ENCODE peak calls at places on chromosome 17, in five cellular contexts. One of them, this sample, is unnamed. For H3K36me3, the result is how much of the 10 kb centered on the place peaks cover.

GRCh38 chr17:66677201-66677981 is 157.5 kb upstream of the CACNG5 start:
- DNase-seq in cardiac muscle cell: peak
- DNase-seq in stomach: no peak
- DNase-seq in naive thymus-derived CD4-positive, alpha-beta T cell: no peak
- DNase-seq in neural progenitor cell: no peak
- DNase-seq in this sample: no peak

GRCh38 chr17:72997559-72997958 is 94.9 kb downstream of the SLC39A11 start:
- DNase-seq in cardiac muscle cell: peak
- DNase-seq in stomach: no peak
- DNase-seq in naive thymus-derived CD4-positive, alpha-beta T cell: no peak
- DNase-seq in neural progenitor cell: no peak
- DNase-seq in this sample: no peak

GRCh38 chr17:73232587-73233373 is 28.9 kb downstream of the CPSF4L start:
- DNase-seq in cardiac muscle cell: peak
- DNase-seq in stomach: peak
- DNase-seq in naive thymus-derived CD4-positive, alpha-beta T cell: no peak
- DNase-seq in neural progenitor cell: peak
- DNase-seq in this sample: no peak

GRCh38 chr17:1179635-1180433 is at the start of gene ABR:
- DNase-seq in cardiac muscle cell: peak
- DNase-seq in stomach: peak
- DNase-seq in naive thymus-derived CD4-positive, alpha-beta T cell: peak
- DNase-seq in neural progenitor cell: peak
- DNase-seq in this sample: peak

GRCh38 chr17:49121696-49122292 is 10.8 kb upstream of the B4GALNT2 start:
- DNase-seq in cardiac muscle cell: no peak
- DNase-seq in stomach: no peak
- DNase-seq in naive thymus-derived CD4-positive, alpha-beta T cell: no peak
- DNase-seq in neural progenitor cell: no peak
- DNase-seq in this sample: no peak

GRCh38 chr17:39629494-39629880 is 2.7 kb downstream of the PPP1R1B start:
- DNase-seq in cardiac muscle cell: no peak
- DNase-seq in stomach: no peak
- DNase-seq in naive thymus-derived CD4-positive, alpha-beta T cell: no peak
- DNase-seq in neural progenitor cell: no peak
- DNase-seq in this sample: no peak

GRCh38 chr17:52419256-52419655 is 260.7 kb upstream of the CA10 start:
- DNase-seq in cardiac muscle cell: no peak
- DNase-seq in stomach: peak
- DNase-seq in naive thymus-derived CD4-positive, alpha-beta T cell: no peak
- DNase-seq in neural progenitor cell: no peak
- DNase-seq in this sample: no peak

GRCh38 chr17:80921159-80921558 is 70.5 kb upstream of the CHMP6 start:
- DNase-seq in cardiac muscle cell: no peak
- DNase-seq in stomach: no peak
- DNase-seq in naive thymus-derived CD4-positive, alpha-beta T cell: no peak
- DNase-seq in neural progenitor cell: no peak
- DNase-seq in this sample: no peak

GRCh38 chr17:3475812-3476686 is at the start of gene ASPA:
- DNase-seq in cardiac muscle cell: no peak
- DNase-seq in stomach: no peak
- DNase-seq in naive thymus-derived CD4-positive, alpha-beta T cell: no peak
- DNase-seq in neural progenitor cell: no peak
- DNase-seq in this sample: no peak

GRCh38 chr17:59418732-59419166 is 87.3 kb downstream of the YPEL2 start:
- DNase-seq in cardiac muscle cell: no peak
- DNase-seq in stomach: no peak
- DNase-seq in naive thymus-derived CD4-positive, alpha-beta T cell: no peak
- DNase-seq in neural progenitor cell: no peak
- DNase-seq in this sample: no peak

GRCh38 chr17:15303851-15304250 is 37.5 kb downstream of the TEKT3 start:
- DNase-seq in cardiac muscle cell: no peak
- DNase-seq in stomach: no peak
- DNase-seq in naive thymus-derived CD4-positive, alpha-beta T cell: no peak
- DNase-seq in neural progenitor cell: no peak
- DNase-seq in this sample: no peak

GRCh38 chr17:29838961-29839360 is 91.1 kb downstream of the SSH2 start:
- DNase-seq in cardiac muscle cell: peak
- DNase-seq in stomach: no peak
- DNase-seq in naive thymus-derived CD4-positive, alpha-beta T cell: no peak
- DNase-seq in neural progenitor cell: peak
- DNase-seq in this sample: no peak

GRCh38 chr17:44192750-44193149 is 6.0 kb downstream of the TMUB2 start:
- DNase-seq in cardiac muscle cell: no peak
- DNase-seq in stomach: no peak
- DNase-seq in naive thymus-derived CD4-positive, alpha-beta T cell: no peak
- DNase-seq in neural progenitor cell: no peak
- DNase-seq in this sample: no peak

GRCh38 chr17:78242024-78242742 is 10.8 kb downstream of the TMEM235 start:
- DNase-seq in cardiac muscle cell: no peak
- DNase-seq in stomach: no peak
- DNase-seq in naive thymus-derived CD4-positive, alpha-beta T cell: no peak
- DNase-seq in neural progenitor cell: no peak
- DNase-seq in this sample: no peak

GRCh38 chr17:71427801-71428200 is 693.0 kb upstream of the SOX9 start:
- DNase-seq in cardiac muscle cell: no peak
- DNase-seq in stomach: no peak
- DNase-seq in naive thymus-derived CD4-positive, alpha-beta T cell: no peak
- DNase-seq in neural progenitor cell: no peak
- DNase-seq in this sample: no peak

GRCh38 chr17:8125196-8125946 is 1.5 kb upstream of the HES7 start:
- DNase-seq in cardiac muscle cell: peak
- DNase-seq in stomach: peak
- DNase-seq in naive thymus-derived CD4-positive, alpha-beta T cell: peak
- DNase-seq in neural progenitor cell: peak
- DNase-seq in this sample: peak

GRCh38 chr17:8940866-8941471 is 24.5 kb downstream of the PIK3R5 start:
- DNase-seq in cardiac muscle cell: no peak
- DNase-seq in stomach: no peak
- DNase-seq in naive thymus-derived CD4-positive, alpha-beta T cell: no peak
- DNase-seq in neural progenitor cell: no peak
- DNase-seq in this sample: no peak

GRCh38 chr17:10327640-10328039 is 45.2 kb downstream of the MYH13 start:
- DNase-seq in cardiac muscle cell: peak
- DNase-seq in stomach: peak
- DNase-seq in naive thymus-derived CD4-positive, alpha-beta T cell: peak
- DNase-seq in neural progenitor cell: peak
- DNase-seq in this sample: peak

GRCh38 chr17:82231562-82232321 is 2.9 kb downstream of the SLC16A3 start:
- DNase-seq in cardiac muscle cell: peak
- DNase-seq in stomach: peak
- DNase-seq in naive thymus-derived CD4-positive, alpha-beta T cell: no peak
- DNase-seq in neural progenitor cell: peak
- DNase-seq in this sample: no peak

GRCh38 chr17:49035470-49036269 is 38.5 kb downstream of the IGF2BP1 start:
- DNase-seq in cardiac muscle cell: peak
- DNase-seq in stomach: peak
- DNase-seq in naive thymus-derived CD4-positive, alpha-beta T cell: no peak
- DNase-seq in neural progenitor cell: peak
- DNase-seq in this sample: no peak

GRCh38 chr17:45282683-45283644 is 21.1 kb upstream of the SPATA32 start:
- DNase-seq in cardiac muscle cell: peak
- DNase-seq in stomach: no peak
- DNase-seq in naive thymus-derived CD4-positive, alpha-beta T cell: no peak
- DNase-seq in neural progenitor cell: no peak
- DNase-seq in this sample: no peak

GRCh38 chr17:11935734-11936406 is 61.4 kb downstream of the ZNF18 start:
- DNase-seq in cardiac muscle cell: peak
- DNase-seq in stomach: no peak
- DNase-seq in naive thymus-derived CD4-positive, alpha-beta T cell: no peak
- DNase-seq in neural progenitor cell: peak
- DNase-seq in this sample: no peak

GRCh38 chr17:65592131-65592965 is 30.9 kb upstream of the AXIN2 start:
- DNase-seq in cardiac muscle cell: no peak
- DNase-seq in stomach: no peak
- DNase-seq in naive thymus-derived CD4-positive, alpha-beta T cell: no peak
- DNase-seq in neural progenitor cell: no peak
- DNase-seq in this sample: no peak

GRCh38 chr17:48236681-48237134 is 129.1 kb downstream of the SNX11 start:
- DNase-seq in cardiac muscle cell: peak
- DNase-seq in stomach: no peak
- DNase-seq in naive thymus-derived CD4-positive, alpha-beta T cell: no peak
- DNase-seq in neural progenitor cell: no peak
- DNase-seq in this sample: no peak

GRCh38 chr17:72494576-72494975 is 373.8 kb downstream of the SOX9 start:
- DNase-seq in cardiac muscle cell: no peak
- DNase-seq in stomach: no peak
- DNase-seq in naive thymus-derived CD4-positive, alpha-beta T cell: no peak
- DNase-seq in neural progenitor cell: no peak
- DNase-seq in this sample: no peak

GRCh38 chr17:67246648-67247415 is 1.8 kb upstream of the HELZ start:
- DNase-seq in cardiac muscle cell: no peak
- DNase-seq in stomach: peak
- DNase-seq in naive thymus-derived CD4-positive, alpha-beta T cell: no peak
- DNase-seq in neural progenitor cell: peak
- DNase-seq in this sample: peak

GRCh38 chr17:39674702-39675389 is 6.6 kb downstream of the PNMT start:
- DNase-seq in cardiac muscle cell: peak
- DNase-seq in stomach: peak
- DNase-seq in naive thymus-derived CD4-positive, alpha-beta T cell: no peak
- DNase-seq in neural progenitor cell: no peak
- DNase-seq in this sample: no peak

GRCh38 chr17:40547079-40547784 is 18.0 kb downstream of the CCR7 start:
- DNase-seq in cardiac muscle cell: no peak
- DNase-seq in stomach: peak
- DNase-seq in naive thymus-derived CD4-positive, alpha-beta T cell: peak
- DNase-seq in neural progenitor cell: no peak
- DNase-seq in this sample: no peak

GRCh38 chr17:41416478-41416877 is 7.9 kb downstream of the KRT37 start:
- DNase-seq in cardiac muscle cell: no peak
- DNase-seq in stomach: no peak
- DNase-seq in naive thymus-derived CD4-positive, alpha-beta T cell: no peak
- DNase-seq in neural progenitor cell: no peak
- DNase-seq in this sample: no peak

GRCh38 chr17:44921122-44921882 is 6.0 kb upstream of the GFAP start:
- DNase-seq in cardiac muscle cell: no peak
- DNase-seq in stomach: no peak
- DNase-seq in naive thymus-derived CD4-positive, alpha-beta T cell: no peak
- DNase-seq in neural progenitor cell: peak
- DNase-seq in this sample: no peak

GRCh38 chr17:15945493-15946209 is 721 bp downstream of the ADORA2B start:
- DNase-seq in cardiac muscle cell: peak
- DNase-seq in stomach: no peak
- DNase-seq in naive thymus-derived CD4-positive, alpha-beta T cell: no peak
- DNase-seq in neural progenitor cell: peak
- DNase-seq in this sample: no peak

GRCh38 chr17:75649687-75650086 is 16.5 kb downstream of the SMIM5 start:
- DNase-seq in cardiac muscle cell: no peak
- DNase-seq in stomach: no peak
- DNase-seq in naive thymus-derived CD4-positive, alpha-beta T cell: no peak
- DNase-seq in neural progenitor cell: no peak
- DNase-seq in this sample: no peak
- H3K36me3 ChIP-seq in cardiac muscle cell: under half
- H3K36me3 ChIP-seq in stomach: under half
- H3K36me3 ChIP-seq in naive thymus-derived CD4-positive, alpha-beta T cell: under half
- H3K36me3 ChIP-seq in neural progenitor cell: under half
- H3K36me3 ChIP-seq in this sample: under half

GRCh38 chr17:63941751-63942150 is 9.6 kb upstream of the CD79B start:
- DNase-seq in cardiac muscle cell: no peak
- DNase-seq in stomach: no peak
- DNase-seq in naive thymus-derived CD4-positive, alpha-beta T cell: no peak
- DNase-seq in neural progenitor cell: no peak
- DNase-seq in this sample: no peak
- H3K36me3 ChIP-seq in cardiac muscle cell: under half
- H3K36me3 ChIP-seq in stomach: under half
- H3K36me3 ChIP-seq in naive thymus-derived CD4-positive, alpha-beta T cell: under half
- H3K36me3 ChIP-seq in neural progenitor cell: under half
- H3K36me3 ChIP-seq in this sample: under half

GRCh38 chr17:37576281-37576680 is 32.9 kb downstream of the SYNRG start:
- DNase-seq in cardiac muscle cell: peak
- DNase-seq in stomach: no peak
- DNase-seq in naive thymus-derived CD4-positive, alpha-beta T cell: no peak
- DNase-seq in neural progenitor cell: no peak
- DNase-seq in this sample: no peak
- H3K36me3 ChIP-seq in cardiac muscle cell: under half
- H3K36me3 ChIP-seq in stomach: under half
- H3K36me3 ChIP-seq in naive thymus-derived CD4-positive, alpha-beta T cell: half or more
- H3K36me3 ChIP-seq in neural progenitor cell: under half
- H3K36me3 ChIP-seq in this sample: half or more

GRCh38 chr17:75325348-75325747 is 36.1 kb upstream of the SLC25A19 start:
- DNase-seq in cardiac muscle cell: no peak
- DNase-seq in stomach: no peak
- DNase-seq in naive thymus-derived CD4-positive, alpha-beta T cell: no peak
- DNase-seq in neural progenitor cell: no peak
- DNase-seq in this sample: no peak

GRCh38 chr17:75323043-75323591 is 33.9 kb upstream of the SLC25A19 start:
- DNase-seq in cardiac muscle cell: peak
- DNase-seq in stomach: peak
- DNase-seq in naive thymus-derived CD4-positive, alpha-beta T cell: peak
- DNase-seq in neural progenitor cell: peak
- DNase-seq in this sample: peak

GRCh38 chr17:75325827-75326586 is 36.8 kb upstream of the SLC25A19 start:
- DNase-seq in cardiac muscle cell: peak
- DNase-seq in stomach: no peak
- DNase-seq in naive thymus-derived CD4-positive, alpha-beta T cell: no peak
- DNase-seq in neural progenitor cell: no peak
- DNase-seq in this sample: no peak

GRCh38 chr17:75327757-75328156 is 38.5 kb upstream of the SLC25A19 start:
- DNase-seq in cardiac muscle cell: no peak
- DNase-seq in stomach: no peak
- DNase-seq in naive thymus-derived CD4-positive, alpha-beta T cell: no peak
- DNase-seq in neural progenitor cell: no peak
- DNase-seq in this sample: no peak

DNA sequence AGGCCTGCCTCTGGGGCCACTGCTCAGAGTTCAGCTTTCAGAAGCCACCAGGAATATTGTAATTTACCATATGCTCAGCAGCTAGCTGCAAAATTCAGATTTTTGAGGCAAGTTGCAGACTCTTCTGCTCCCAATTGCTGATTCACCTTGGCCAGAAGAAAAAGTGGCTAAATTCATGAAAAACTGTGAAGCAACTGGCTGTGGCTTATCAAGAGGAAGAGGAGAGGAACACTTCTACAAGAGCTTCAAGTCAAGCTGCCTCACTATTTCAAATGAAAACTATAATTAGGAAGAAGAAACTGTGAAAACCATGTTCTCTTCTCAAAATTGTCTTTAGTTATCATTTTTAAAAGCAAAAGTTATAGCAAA is 37.3 kb upstream of the SLC25A19 start:
- DNase-seq in cardiac muscle cell: no peak
- DNase-seq in stomach: no peak
- DNase-seq in naive thymus-derived CD4-positive, alpha-beta T cell: no peak
- DNase-seq in neural progenitor cell: no peak
- DNase-seq in this sample: no peak
- H3K36me3 ChIP-seq in cardiac muscle cell: under half
- H3K36me3 ChIP-seq in stomach: under half
- H3K36me3 ChIP-seq in naive thymus-derived CD4-positive, alpha-beta T cell: under half
- H3K36me3 ChIP-seq in neural progenitor cell: under half
- H3K36me3 ChIP-seq in this sample: under half